ENCODE peak calls at places on chromosome 12, in six cellular contexts. I, B, C, Q, J and T are unnamed samples.

GRCh38 chr12:46134205-46134811 is 134.5 kb downstream of the SLC38A1 start:
- DNase-seq in I (no peak), B (no peak), C (no peak), Q (no peak), J (no peak), T (no peak)

GRCh38 chr12:109967383-109968031 is 28.7 kb downstream of the GIT2 start:
- DNase-seq in I (no peak), B (no peak), C (no peak), Q (no peak), J (no peak), T (no peak)

GRCh38 chr12:64137117-64137516 is 85.0 kb downstream of the KICS2 start:
- DNase-seq in I (no peak), B (no peak), C (no peak), Q (no peak), J (no peak), T (no peak)

GRCh38 chr12:68036642-68037041 is 47.4 kb downstream of the IFNG-AS1 start:
- DNase-seq in I (no peak), B (no peak), C (no peak), Q (no peak), J (no peak), T (no peak)

GRCh38 chr12:22477166-22477893 is 67.0 kb downstream of the C2CD5 start:
- DNase-seq in I (no peak), B (no peak), C (no peak), Q (no peak), J (no peak), T (no peak)

GRCh38 chr12:115337693-115338543 is 653.9 kb upstream of the TBX3 start:
- DNase-seq in I (peak), B (no peak), C (no peak), Q (peak), J (peak), T (peak)

GRCh38 chr12:13007496-13008233 is 7.6 kb upstream of the HEBP1 start:
- DNase-seq in I (no peak), B (no peak), C (no peak), Q (no peak), J (no peak), T (no peak)

GRCh38 chr12:131830335-131831020 is 2.3 kb downstream of the MMP17 start:
- DNase-seq in I (peak), B (peak), C (peak), Q (peak), J (peak), T (peak)

GRCh38 chr12:1680804-1681492 is 9.9 kb upstream of the ADIPOR2 start:
- DNase-seq in I (no peak), B (no peak), C (no peak), Q (no peak), J (peak), T (peak)

GRCh38 chr12:94304566-94305061 is 155.1 kb downstream of the CEP83 start:
- DNase-seq in I (no peak), B (no peak), C (no peak), Q (no peak), J (no peak), T (no peak)

GRCh38 chr12:5456025-5456424 is 24.1 kb downstream of the NTF3 start:
- DNase-seq in I (peak), B (no peak), C (no peak), Q (no peak), J (no peak), T (no peak)

GRCh38 chr12:122985590-122986257 is 5.2 kb downstream of the ARL6IP4 start:
- DNase-seq in I (no peak), B (no peak), C (peak), Q (no peak), J (no peak), T (no peak)

GRCh38 chr12:34297126-34297789 is 275.0 kb downstream of the ALG10 start:
- DNase-seq in I (no peak), B (no peak), C (peak), Q (no peak), J (no peak), T (no peak)

GRCh38 chr12:49580572-49581535 is 12.9 kb upstream of the MCRS1 start:
- DNase-seq in I (peak), B (peak), C (peak), Q (peak), J (peak), T (peak)

GRCh38 chr12:100718212-100718611 is 76.4 kb upstream of the ANO4 start:
- DNase-seq in I (peak), B (no peak), C (no peak), Q (no peak), J (no peak), T (no peak)

GRCh38 chr12:62646566-62646965 is 179.9 kb downstream of the MON2 start:
- DNase-seq in I (no peak), B (no peak), C (no peak), Q (no peak), J (no peak), T (no peak)

GRCh38 chr12:116563262-116563661 is 4.1 kb downstream of the MAP1LC3B2 start:
- DNase-seq in I (no peak), B (no peak), C (no peak), Q (no peak), J (no peak), T (no peak)

GRCh38 chr12:20350495-20350894 is 17.8 kb upstream of the PDE3A start:
- DNase-seq in I (peak), B (no peak), C (no peak), Q (peak), J (no peak), T (no peak)

GRCh38 chr12:20314325-20314724 is 54.0 kb upstream of the PDE3A start:
- DNase-seq in I (no peak), B (no peak), C (no peak), Q (no peak), J (no peak), T (no peak)

GRCh38 chr12:115790526-115790925 is 487.0 kb downstream of the MED13L start:
- DNase-seq in I (no peak), B (no peak), C (no peak), Q (no peak), J (no peak), T (no peak)

GRCh38 chr12:49887536-49888401 is 15.9 kb downstream of the FAIM2 start:
- DNase-seq in I (no peak), B (no peak), C (no peak), Q (peak), J (peak), T (peak)

GRCh38 chr12:125145196-125145595 is 80.0 kb downstream of the AACS start:
- DNase-seq in I (no peak), B (no peak), C (no peak), Q (no peak), J (no peak), T (no peak)

GRCh38 chr12:88723219-88723618 is 142.9 kb upstream of the KITLG start:
- DNase-seq in I (no peak), B (no peak), C (no peak), Q (peak), J (no peak), T (no peak)

GRCh38 chr12:113241191-113242017 is 20.1 kb downstream of the TPCN1 start:
- DNase-seq in I (peak), B (peak), C (peak), Q (peak), J (peak), T (peak)

GRCh38 chr12:24797901-24798300 is 151.0 kb downstream of the BCAT1 start:
- DNase-seq in I (no peak), B (no peak), C (no peak), Q (no peak), J (no peak), T (no peak)

GRCh38 chr12:11105546-11105945 is 13.4 kb upstream of the TAS2R43 start:
- DNase-seq in I (no peak), B (no peak), C (no peak), Q (no peak), J (no peak), T (no peak)

GRCh38 chr12:12796928-12797788 is 11.7 kb downstream of the APOLD1 start:
- DNase-seq in I (no peak), B (no peak), C (no peak), Q (no peak), J (no peak), T (no peak)

GRCh38 chr12:52895726-52896189 is 9.1 kb downstream of the KRT8 start:
- DNase-seq in I (no peak), B (peak), C (no peak), Q (peak), J (peak), T (no peak)

GRCh38 chr12:116532986-116533342 is 26.2 kb upstream of the MAP1LC3B2 start:
- DNase-seq in I (no peak), B (no peak), C (no peak), Q (no peak), J (no peak), T (no peak)

GRCh38 chr12:115185529-115185928 is 501.6 kb upstream of the TBX3 start:
- DNase-seq in I (peak), B (no peak), C (no peak), Q (no peak), J (no peak), T (no peak)

GRCh38 chr12:19771858-19772257 is 332.6 kb downstream of the AEBP2 start:
- DNase-seq in I (peak), B (no peak), C (no peak), Q (no peak), J (no peak), T (no peak)

GRCh38 chr12:75951399-75952228 is 80.0 kb downstream of the PHLDA1 start:
- DNase-seq in I (no peak), B (no peak), C (no peak), Q (peak), J (peak), T (no peak)